ENCODE peak calls at places on chromosomes 2 and 18, in eight cellular contexts. S, F, D, R, L, E, W and X are unnamed samples.

GRCh38 chr2:29462293-29462692 is 347.1 kb downstream of the CLIP4 start:
- DNase-seq in S (no peak), E (no peak), F (peak; percentile 71), L (no peak), R (no peak), D (no peak), W (no peak), X (no peak)

GRCh38 chr2:163348843-163349395 is 386.9 kb downstream of the FIGN start:
- DNase-seq in W (no peak), F (peak; percentile 57), L (no peak), S (no peak), R (peak; percentile 64), D (peak; percentile 87), E (no peak), X (no peak)

GRCh38 chr2:207849443-207849842 is 79.7 kb upstream of the FZD5 start:
- DNase-seq in W (no peak), R (no peak), S (no peak), F (no peak), E (no peak), D (no peak), L (no peak), X (no peak)

GRCh38 chr18:71374294-71374693 is 1085.4 kb downstream of the SOCS6 start:
- DNase-seq in R (no peak), D (no peak), S (no peak), E (no peak), W (no peak), F (no peak), L (no peak), X (no peak)

GRCh38 chr2:177675256-177676220 is 283.0 kb downstream of the AGPS start:
- DNase-seq in L (no peak), E (no peak), S (no peak), R (peak; percentile 74), W (no peak), D (no peak), F (no peak), X (no peak)

GRCh38 chr2:1930956-1931914 is 186.9 kb upstream of the PXDN start:
- DNase-seq in R (peak; percentile 50), S (no peak), L (no peak), W (no peak), D (no peak), E (no peak), F (no peak), X (peak; percentile 95)

GRCh38 chr2:222708274-222708710 is 36.8 kb downstream of the MOGAT1 start:
- DNase-seq in D (peak; percentile 75), F (peak; percentile 92), L (peak; percentile 76), E (peak; percentile 88), W (peak; percentile 52), S (peak; percentile 53), R (peak; percentile 72), X (peak; percentile 93)

GRCh38 chr2:175107146-175107545 is 60.9 kb downstream of the ATF2 start:
- DNase-seq in F (no peak), L (no peak), R (no peak), W (no peak), S (no peak), E (no peak), D (no peak), X (no peak)

GRCh38 chr2:9033385-9034175 is 30.1 kb upstream of the MBOAT2 start:
- DNase-seq in W (no peak), E (no peak), D (no peak), R (no peak), L (no peak), S (no peak), F (no peak), X (no peak)

GRCh38 chr2:223644116-223644515 is 42.0 kb upstream of the SCG2 start:
- DNase-seq in F (no peak), S (no peak), R (no peak), E (no peak), W (no peak), D (no peak), L (no peak), X (no peak)

GRCh38 chr2:64760131-64760530 is 106.4 kb upstream of the SERTAD2 start:
- DNase-seq in L (no peak), R (no peak), D (no peak), E (no peak), F (no peak), S (no peak), W (no peak), X (no peak)

GRCh38 chr2:123976249-123976648 is 48.8 kb upstream of the CNTNAP5 start:
- DNase-seq in R (no peak), S (no peak), F (no peak), L (no peak), E (no peak), W (no peak), D (no peak), X (no peak)

GRCh38 chr2:233892793-233893192 is 24.4 kb upstream of the TRPM8 start:
- DNase-seq in L (no peak), D (no peak), R (peak; percentile 28), W (no peak), F (no peak), S (no peak), E (no peak), X (no peak)

GRCh38 chr2:239824051-239824694 is 201.0 kb downstream of the NDUFA10 start:
- DNase-seq in E (no peak), D (peak; percentile 28), W (no peak), R (no peak), L (no peak), S (no peak), F (no peak), X (no peak)

GRCh38 chr2:200787351-200788128 is 24.2 kb upstream of the BZW1 start:
- DNase-seq in E (no peak), W (no peak), D (peak; percentile 53), L (no peak), F (peak; percentile 85), S (no peak), R (no peak), X (no peak)

GRCh38 chr2:156423674-156424282 is 12.4 kb upstream of the GPD2 start:
- DNase-seq in W (no peak), R (no peak), L (no peak), D (no peak), S (no peak), E (no peak), F (no peak), X (no peak)

GRCh38 chr2:71455741-71456569 is 2.6 kb downstream of the DYSF start:
- DNase-seq in D (peak; percentile 68), L (no peak), S (no peak), F (no peak), R (peak; percentile 20), E (no peak), W (no peak), X (no peak)

GRCh38 chr2:234823877-234824376 is 127.9 kb upstream of the SH3BP4 start:
- DNase-seq in W (no peak), E (no peak), S (no peak), R (no peak), L (no peak), F (peak; percentile 95), D (peak; percentile 97), X (no peak)

GRCh38 chr18:62637807-62638687 is 77.3 kb upstream of the PHLPP1 start:
- DNase-seq in W (peak; percentile 8), R (no peak), S (no peak), F (no peak), D (peak; percentile 39), E (no peak), L (peak; percentile 42), X (peak; percentile 21)

GRCh38 chr2:127143851-127144782 is 37.2 kb upstream of the BIN1 start:
- DNase-seq in S (no peak), D (peak; percentile 16), F (peak; percentile 62), R (no peak), L (no peak), W (no peak), E (no peak), X (peak; percentile 96)

GRCh38 chr18:79513381-79514081 is 117.8 kb downstream of the NFATC1 start:
- DNase-seq in R (no peak), F (no peak), S (no peak), E (no peak), L (no peak), W (no peak), D (no peak), X (peak; percentile 19)

GRCh38 chr2:179900655-179901054 is 39.2 kb upstream of the ZNF385B start:
- DNase-seq in D (no peak), R (no peak), E (no peak), S (no peak), F (no peak), L (no peak), W (no peak), X (no peak)

GRCh38 chr2:8929128-8929527 is 74.4 kb downstream of the MBOAT2 start:
- DNase-seq in F (no peak), L (no peak), S (no peak), E (no peak), W (no peak), D (no peak), R (no peak), X (no peak)

GRCh38 chr2:227183657-227184367 is 19.4 kb downstream of the COL4A3 start:
- DNase-seq in D (peak; percentile 82), S (no peak), L (no peak), R (no peak), W (no peak), E (peak; percentile 51), F (no peak), X (no peak)

GRCh38 chr18:46343940-46344372 is 239.8 kb downstream of the HAUS1 start:
- DNase-seq in E (peak; percentile 61), W (no peak), F (no peak), D (no peak), L (peak; percentile 17), S (no peak), R (no peak), X (no peak)

GRCh38 chr18:61471832-61472406 is 138.7 kb downstream of the CDH20 start:
- DNase-seq in S (no peak), W (no peak), F (no peak), E (no peak), D (no peak), L (no peak), R (peak; percentile 81), X (no peak)

GRCh38 chr2:55839182-55839819 is 84.3 kb downstream of the EFEMP1 start:
- DNase-seq in R (peak; percentile 10), L (no peak), D (no peak), E (no peak), F (peak; percentile 40), W (peak; percentile 67), S (no peak), X (no peak)

GRCh38 chr2:108632748-108633147 is 86.5 kb upstream of the RANBP2 start:
- DNase-seq in W (peak; percentile 64), E (no peak), L (no peak), S (no peak), F (no peak), R (no peak), D (no peak), X (no peak)

GRCh38 chr18:10035306-10035991 is 121.6 kb downstream of the VAPA start:
- DNase-seq in S (no peak), R (peak; percentile 69), F (peak; percentile 41), L (no peak), E (peak; percentile 78), W (no peak), D (peak; percentile 15), X (no peak)

GRCh38 chr2:230874876-230875275 is 10.1 kb downstream of the ITM2C start:
- DNase-seq in R (no peak), L (no peak), F (no peak), S (no peak), E (no peak), D (no peak), W (no peak), X (peak; percentile 75)

GRCh38 chr18:49174478-49174877 is 223.7 kb upstream of the SMAD7 start:
- DNase-seq in L (no peak), W (no peak), E (no peak), D (peak; percentile 30), F (peak; percentile 68), S (no peak), R (no peak), X (no peak)

GRCh38 chr2:120675460-120676130 is 60.1 kb upstream of the GLI2 start:
- DNase-seq in D (peak; percentile 27), L (peak; percentile 54), S (no peak), E (peak; percentile 72), F (peak; percentile 80), R (peak; percentile 64), W (no peak), X (no peak)

GRCh38 chr2:120485096-120485495 is 139.2 kb downstream of the INHBB start:
- DNase-seq in D (no peak), F (no peak), R (no peak), L (no peak), W (no peak), E (peak; percentile 24), S (no peak), X (no peak)

GRCh38 chr2:166365803-166366420 is 9.8 kb downstream of the SCN9A start:
- DNase-seq in L (no peak), F (no peak), S (no peak), D (peak; percentile 63), R (no peak), W (no peak), E (no peak), X (no peak)